ENCODE peak calls at places on chromosomes 7 and 10, in nine cellular contexts. I is non-pigmented ciliary epithelial cell; O is activated CD4-positive, alpha-beta T cell treated with anti-CD3 and anti-CD28 coated beads for 48 hours; F is left cardiac atrium; L is MCF 10A; T is T1000; P is NB4; U is CD8-positive, alpha-beta memory T cell; X is substantia nigra. S is an unnamed sample.

GRCh38 chr10:98041352-98042043 is 11.1 kb upstream of the CRTAC1 start:
- DNase-seq in F (peak), O (peak), U (no peak), X (peak), L (peak), P (peak), T (no peak), I (peak), S (no peak)

GRCh38 chr7:158782638-158783490 is 46.4 kb downstream of the ESYT2 start:
- DNase-seq in P (no peak), O (no peak), T (peak), L (peak), X (no peak), U (no peak), F (peak), I (no peak), S (no peak)

GRCh38 chr7:138785587-138786437 is 12.0 kb upstream of the TMEM213 start:
- DNase-seq in P (no peak), I (no peak), U (no peak), O (no peak), L (peak), X (no peak), F (no peak), T (no peak), S (no peak)

GRCh38 chr10:132957981-132958885 is 15.9 kb upstream of the CFAP46 start:
- DNase-seq in P (no peak), F (no peak), U (no peak), O (no peak), L (no peak), I (no peak), X (no peak), T (no peak), S (no peak)

GRCh38 chr10:46292573-46293023 is 5.8 kb downstream of the ANTXRL start:
- DNase-seq in I (no peak), T (no peak), U (no peak), X (no peak), O (no peak), F (no peak), P (no peak), L (no peak), S (no peak)

GRCh38 chr7:157525501-157525915 is 188.7 kb downstream of the DNAJB6 start:
- DNase-seq in P (peak), T (no peak), O (no peak), X (no peak), F (no peak), I (no peak), L (no peak), U (no peak), S (no peak)

GRCh38 chr7:105577251-105577650 is 4.0 kb downstream of the EFCAB10 start:
- DNase-seq in L (no peak), T (no peak), P (no peak), I (no peak), X (no peak), O (no peak), U (no peak), F (no peak), S (no peak)

GRCh38 chr10:23035569-23035968 is 59.8 kb upstream of the MSRB2 start:
- DNase-seq in P (no peak), O (no peak), X (no peak), T (no peak), L (peak), I (no peak), F (no peak), U (no peak), S (no peak)

GRCh38 chr7:17099083-17099973 is 199.1 kb upstream of the AHR start:
- DNase-seq in L (peak), U (no peak), I (no peak), P (peak), O (no peak), T (peak), F (no peak), X (no peak), S (no peak)

GRCh38 chr10:117262296-117263293 is 21.7 kb downstream of the SLC18A2 start:
- DNase-seq in O (no peak), F (no peak), P (no peak), L (no peak), T (no peak), U (no peak), I (no peak), X (no peak), S (no peak)

GRCh38 chr7:371779-372545 is 82.0 kb downstream of the FOXL3 start:
- DNase-seq in U (no peak), L (peak), P (peak), O (no peak), T (no peak), I (no peak), X (no peak), F (peak), S (peak)

GRCh38 chr10:71125749-71126107 is 86.6 kb upstream of the UNC5B start:
- DNase-seq in U (no peak), T (no peak), I (no peak), L (no peak), X (no peak), P (no peak), O (no peak), F (no peak), S (no peak)

GRCh38 chr10:122911889-122912484 is 1.6 kb downstream of the FAM24A start:
- DNase-seq in I (no peak), F (peak), T (no peak), L (peak), X (no peak), P (peak), U (peak), O (peak), S (no peak)

GRCh38 chr7:31758770-31759169 is 71.8 kb downstream of the PPP1R17 start:
- DNase-seq in I (no peak), T (no peak), P (no peak), L (no peak), U (no peak), F (no peak), O (no peak), X (no peak), S (no peak)

GRCh38 chr7:3412871-3413270 is 111.8 kb downstream of the SDK1 start:
- DNase-seq in X (no peak), I (no peak), O (no peak), T (no peak), F (no peak), L (no peak), U (no peak), P (no peak), S (no peak)

GRCh38 chr7:80900583-80901576 is 18.0 kb downstream of the SEMA3C start:
- DNase-seq in O (no peak), X (no peak), U (no peak), L (peak), I (peak), T (no peak), F (no peak), P (peak), S (no peak)

GRCh38 chr7:25358831-25359350 is 130.6 kb upstream of the NPVF start:
- DNase-seq in X (no peak), I (no peak), U (no peak), O (no peak), P (no peak), F (no peak), L (no peak), T (no peak), S (no peak)

GRCh38 chr10:88395677-88396076 is 187.4 kb downstream of the RNLS start:
- DNase-seq in P (peak), U (no peak), T (no peak), F (no peak), I (no peak), X (no peak), L (peak), O (no peak), S (no peak)

GRCh38 chr7:49791089-49791741 is 17.8 kb downstream of the VWC2 start:
- DNase-seq in U (no peak), P (peak), O (no peak), L (peak), T (no peak), F (no peak), X (no peak), I (no peak), S (no peak)

GRCh38 chr7:13882051-13882450 is 107.4 kb downstream of the ETV1 start:
- DNase-seq in X (no peak), P (no peak), O (no peak), I (no peak), U (no peak), T (no peak), L (peak), F (no peak), S (no peak)

GRCh38 chr7:45709168-45710034 is 135.2 kb downstream of the ADCY1 start:
- DNase-seq in U (no peak), F (peak), X (no peak), O (no peak), I (no peak), L (peak), P (no peak), T (no peak), S (peak)

GRCh38 chr10:132709471-132709951 is 76.4 kb downstream of the NKX6-2 start:
- DNase-seq in P (no peak), L (no peak), U (no peak), I (no peak), T (no peak), F (peak), O (no peak), X (no peak), S (no peak)

GRCh38 chr7:101940830-101941229 is 123.4 kb downstream of the CUX1 start:
- DNase-seq in T (no peak), I (no peak), U (no peak), P (no peak), L (no peak), F (no peak), X (no peak), O (no peak), S (no peak)

GRCh38 chr7:130814753-130815152 is 80.7 kb upstream of the KLF14 start:
- DNase-seq in X (no peak), U (no peak), I (no peak), P (peak), L (peak), T (no peak), F (no peak), O (no peak), S (no peak)

GRCh38 chr10:118940386-118940785 is 89.1 kb upstream of the NANOS1 start:
- DNase-seq in P (no peak), T (no peak), X (no peak), O (no peak), I (peak), L (no peak), F (no peak), U (no peak), S (no peak)

GRCh38 chr7:128056901-128057300 is 25.7 kb upstream of the LRRC4 start:
- DNase-seq in P (no peak), U (no peak), F (no peak), T (no peak), I (peak), O (no peak), X (no peak), L (peak), S (no peak)

GRCh38 chr10:4684434-4684833 is 141.6 kb upstream of the AKR1E2 start:
- DNase-seq in X (no peak), T (no peak), U (no peak), O (no peak), L (peak), I (no peak), P (no peak), F (no peak), S (no peak)

GRCh38 chr7:27189560-27190283 is 4.7 kb upstream of the HOXA11 start:
- DNase-seq in F (no peak), X (no peak), L (no peak), O (no peak), U (no peak), P (peak), T (no peak), I (no peak), S (peak)

GRCh38 chr7:143415696-143416095 is 7.0 kb upstream of the EPHA1 start:
- DNase-seq in X (no peak), P (no peak), I (no peak), T (no peak), O (no peak), L (peak), F (no peak), U (no peak), S (no peak)

GRCh38 chr7:95578299-95578855 is 17.9 kb downstream of the PDK4 start:
- DNase-seq in F (no peak), T (no peak), L (no peak), U (no peak), O (no peak), I (no peak), P (no peak), X (no peak), S (no peak)

GRCh38 chr7:142328006-142328405 is 70.1 kb upstream of the PRSS58 start:
- DNase-seq in U (no peak), F (no peak), P (no peak), I (no peak), L (no peak), T (no peak), O (no peak), X (no peak), S (no peak)

GRCh38 chr10:124007773-124008145 is 85.6 kb downstream of the CHST15 start:
- DNase-seq in O (no peak), U (no peak), X (no peak), P (no peak), T (no peak), I (no peak), L (no peak), F (no peak), S (no peak)

GRCh38 chr10:84933402-84933801 is 605.0 kb downstream of the CCSER2 start:
- DNase-seq in F (no peak), U (no peak), L (no peak), P (peak), O (no peak), X (no peak), I (no peak), T (no peak), S (no peak)

GRCh38 chr10:98173258-98173657 is 38.8 kb downstream of the R3HCC1L start:
- DNase-seq in T (no peak), F (no peak), I (no peak), O (no peak), L (no peak), P (no peak), U (no peak), X (no peak), S (no peak)

GRCh38 chr7:2634265-2635145 is 2.7 kb downstream of the TTYH3 start:
- DNase-seq in U (no peak), L (no peak), F (no peak), X (no peak), P (no peak), T (no peak), O (no peak), I (no peak), S (no peak)